ENCODE peak calls at places on chromosome 1, in four cellular contexts. R, X, T and A are unnamed samples.

GRCh38 chr1:223775054-223775453 is 62.7 kb downstream of the CAPN2 start:
- DNase-seq in R (no peak), X (peak), T (no peak), A (no peak)

GRCh38 chr1:99561952-99562351 is 84.0 kb upstream of the PALMD start:
- DNase-seq in X (no peak), R (no peak), T (no peak), A (no peak)

GRCh38 chr1:54331091-54331772 is 75.0 kb downstream of the SSBP3 start:
- DNase-seq in X (peak), T (no peak), R (peak), A (no peak)

GRCh38 chr1:225426395-225427248 is 1.2 kb downstream of the LBR start:
- DNase-seq in R (peak), X (peak), T (no peak), A (peak)

GRCh38 chr1:38235705-38236104 is 189.1 kb upstream of the POU3F1 start:
- DNase-seq in T (no peak), R (no peak), X (peak), A (no peak)

GRCh38 chr1:219659005-219659632 is 46.2 kb upstream of the ZC3H11B start:
- DNase-seq in T (no peak), R (no peak), X (no peak), A (no peak)

GRCh38 chr1:155962599-155963211 is 15.6 kb downstream of the ARHGEF2 start:
- DNase-seq in X (no peak), R (no peak), T (no peak), A (no peak)

GRCh38 chr1:10033359-10033845 is 644 bp downstream of the UBE4B start:
- DNase-seq in X (peak), T (peak), R (peak), A (no peak)

GRCh38 chr1:91744973-91745648 is 140.8 kb downstream of the TGFBR3 start:
- DNase-seq in X (no peak), T (no peak), R (peak), A (no peak)

GRCh38 chr1:241658081-241658793 is 6.2 kb downstream of the WDR64 start:
- DNase-seq in X (no peak), R (no peak), T (no peak), A (no peak)

GRCh38 chr1:17925838-17926237 is 170.7 kb downstream of the ACTL8 start:
- DNase-seq in R (no peak), X (no peak), T (no peak), A (no peak)